ENCODE peak calls at places on chromosomes 3 and 15, in eight cellular contexts. E is cardiac muscle cell; U is B cell; L is CD4-positive, alpha-beta T cell; F is H1; T is GM12864; M is dorsolateral prefrontal cortex; Z is cardiac fibroblast. N is an unnamed sample.

GRCh38 chr3:29427266-29428103 is 146.6 kb downstream of the RBMS3 start:
- DNase-seq in Z (no peak), U (no peak), T (no peak), M (no peak), F (no peak), E (peak; percentile 62), L (no peak), N (no peak)

GRCh38 chr3:87674397-87675161 is 384.2 kb downstream of the CGGBP1 start:
- DNase-seq in U (peak; percentile 20), L (no peak), M (no peak), F (no peak), T (peak; percentile 42), E (no peak), Z (no peak), N (no peak)

GRCh38 chr15:48628832-48629231 is 16.7 kb downstream of the FBN1 start:
- DNase-seq in M (no peak), Z (no peak), T (no peak), L (no peak), E (peak; percentile 35), U (no peak), F (no peak), N (no peak)

GRCh38 chr3:157248590-157249425 is 88.9 kb upstream of the CCNL1 start:
- DNase-seq in M (no peak), T (no peak), F (no peak), Z (peak; percentile 91), U (no peak), L (no peak), E (peak; percentile 93), N (no peak)

GRCh38 chr3:180679178-180680096 is at the start of gene CCDC39:
- DNase-seq in U (peak; percentile 29), L (peak; percentile 35), M (peak; percentile 33), T (peak; percentile 36), E (peak; percentile 66), Z (peak; percentile 64), F (peak; percentile 81), N (peak; percentile 76)

GRCh38 chr3:100213891-100214573 is 46.8 kb upstream of the TBC1D23 start:
- DNase-seq in U (no peak), F (no peak), T (no peak), Z (peak; percentile 55), L (no peak), E (no peak), M (no peak), N (no peak)

GRCh38 chr15:44667039-44667360 is 3.5 kb upstream of the SPG11 start:
- DNase-seq in T (no peak), U (no peak), E (no peak), L (no peak), F (no peak), M (no peak), Z (no peak), N (no peak)

GRCh38 chr3:141127344-141128125 is 76.4 kb downstream of the SPSB4 start:
- DNase-seq in U (no peak), E (no peak), Z (no peak), L (no peak), T (no peak), M (peak; percentile 93), F (no peak), N (no peak)

GRCh38 chr15:55685292-55685691 is 57.7 kb downstream of the PRTG start:
- DNase-seq in M (no peak), F (no peak), U (no peak), T (peak; percentile 12), L (no peak), Z (peak; percentile 69), E (peak; percentile 79), N (no peak)

GRCh38 chr15:52427804-52428203 is 100.9 kb downstream of the MYO5A start:
- DNase-seq in T (no peak), L (no peak), U (no peak), M (no peak), Z (peak; percentile 72), E (peak; percentile 87), F (no peak), N (no peak)

GRCh38 chr3:113832477-113833164 is 6.0 kb upstream of the GRAMD1C start:
- DNase-seq in L (no peak), M (no peak), T (peak; percentile 53), F (no peak), U (no peak), E (peak; percentile 38), Z (no peak), N (no peak)

GRCh38 chr3:98839846-98840245 is 61.6 kb downstream of the DCBLD2 start:
- DNase-seq in L (no peak), Z (peak; percentile 47), M (no peak), F (no peak), E (peak; percentile 55), U (no peak), T (no peak), N (no peak)

GRCh38 chr3:96961576-96961975 is 147.2 kb downstream of the EPHA6 start:
- DNase-seq in M (no peak), L (no peak), Z (no peak), U (no peak), F (no peak), T (no peak), E (no peak), N (no peak)

GRCh38 chr3:117480981-117481380 is 771.4 kb downstream of the TUSC7 start:
- DNase-seq in U (no peak), T (no peak), E (no peak), Z (no peak), L (no peak), F (no peak), M (no peak), N (no peak)

GRCh38 chr3:18046131-18046530 is 303.7 kb upstream of the TBC1D5 start:
- DNase-seq in U (no peak), M (no peak), T (no peak), L (no peak), E (no peak), F (no peak), Z (no peak), N (no peak)

GRCh38 chr15:38028869-38029268 is 94.4 kb downstream of the TMCO5A start:
- DNase-seq in U (no peak), F (no peak), T (no peak), Z (peak; percentile 62), M (no peak), L (no peak), E (peak; percentile 53), N (no peak)

GRCh38 chr15:70474682-70475438 is 288.5 kb downstream of the UACA start:
- DNase-seq in F (no peak), Z (peak; percentile 91), T (no peak), E (peak; percentile 95), U (peak; percentile 62), M (peak; percentile 56), L (no peak), N (no peak)

GRCh38 chr3:31959951-31960792 is 20.9 kb downstream of the OSBPL10 start:
- DNase-seq in Z (peak; percentile 54), M (no peak), E (peak; percentile 38), T (no peak), L (no peak), F (no peak), U (no peak), N (no peak)

GRCh38 chr3:13577181-13578121 is 28.5 kb downstream of the FBLN2 start:
- DNase-seq in E (no peak), Z (no peak), F (no peak), T (no peak), U (no peak), M (no peak), L (no peak), N (no peak)

GRCh38 chr15:66844041-66844746 is 142.2 kb downstream of the SMAD6 start:
- DNase-seq in M (no peak), T (no peak), U (no peak), E (no peak), Z (no peak), F (no peak), L (no peak), N (no peak)

GRCh38 chr15:29133791-29134190 is 135.8 kb downstream of the NSMCE3 start:
- DNase-seq in T (no peak), Z (no peak), E (no peak), U (no peak), M (no peak), F (no peak), L (no peak), N (no peak)

GRCh38 chr3:140509534-140509933 is 168.3 kb upstream of the TRIM42 start:
- DNase-seq in F (no peak), Z (no peak), M (no peak), U (no peak), L (no peak), E (no peak), T (no peak), N (no peak)

GRCh38 chr3:119630562-119631329 is 29.6 kb downstream of the POPDC2 start:
- DNase-seq in L (no peak), U (no peak), M (no peak), F (no peak), E (peak; percentile 81), Z (peak; percentile 87), T (no peak), N (no peak)

GRCh38 chr3:149527531-149528343 is 53.2 kb downstream of the TM4SF4 start:
- DNase-seq in L (no peak), U (no peak), Z (peak; percentile 55), F (no peak), M (no peak), E (peak; percentile 49), T (no peak), N (no peak)
- TF ChIP-seq CTCF in L (no peak), U (no peak), Z (peak; percentile 34), F (no peak), M (peak; percentile 21), E (peak; percentile 32), T (no peak), N (peak; percentile 11)

GRCh38 chr15:90343391-90343790 is 8.7 kb upstream of the ZNF774 start:
- DNase-seq in M (no peak), E (peak; percentile 44), Z (peak; percentile 75), F (no peak), L (no peak), U (no peak), T (no peak), N (no peak)
- TF ChIP-seq CTCF in M (no peak), E (no peak), Z (no peak), F (no peak), L (no peak), U (no peak), T (no peak), N (no peak)

DNA sequence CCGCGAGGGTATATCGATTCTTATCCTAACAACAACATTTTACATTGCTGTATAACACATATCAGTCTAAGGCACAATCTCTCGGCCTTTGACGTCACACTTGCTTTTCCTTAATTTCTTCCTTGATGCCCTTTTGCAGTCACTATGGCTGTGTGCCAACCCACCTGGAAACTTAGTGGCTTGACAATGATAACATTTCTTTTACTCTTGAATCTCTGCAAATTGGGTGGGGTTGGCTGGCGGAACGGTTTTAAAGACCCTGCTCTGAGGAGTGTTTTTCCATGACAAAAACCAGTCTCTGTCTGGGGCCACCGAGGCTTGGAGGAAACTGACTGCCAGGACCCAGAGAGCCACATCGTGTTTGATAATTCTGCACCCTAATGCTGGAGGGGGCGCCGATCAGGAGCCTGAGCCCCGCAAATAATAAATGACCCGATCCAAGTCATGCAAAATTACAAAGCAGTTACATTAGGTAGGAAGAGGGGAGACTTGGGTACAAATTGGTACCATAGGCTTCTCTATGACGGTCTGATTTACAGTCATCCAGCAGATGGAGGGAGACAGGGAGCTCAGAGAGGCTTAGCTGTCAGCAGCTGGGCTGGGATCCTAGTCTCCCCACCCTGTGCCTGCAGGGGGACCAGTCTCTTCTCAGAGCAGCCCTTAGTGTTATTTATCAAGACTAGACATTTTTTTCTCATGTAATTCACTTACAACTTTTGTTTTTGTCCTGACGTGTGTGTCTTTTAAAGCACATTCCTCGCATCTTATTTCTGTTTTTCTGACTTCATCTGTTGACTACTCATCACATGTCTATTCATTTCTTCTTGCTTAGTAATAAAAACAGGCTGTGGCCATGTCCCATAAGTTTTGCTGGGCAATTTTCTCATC is 115.8 kb downstream of the KLF13 start:
- DNase-seq in F (no peak), L (no peak), M (no peak), Z (peak; percentile 99), U (no peak), T (no peak), E (peak; percentile 71), N (no peak)
- TF ChIP-seq CTCF in F (peak; percentile 29), L (no peak), M (no peak), Z (peak; percentile 67), U (no peak), T (peak; percentile 22), E (peak; percentile 44), N (no peak)

GRCh38 chr3:104438761-104439160 is 927.9 kb upstream of the ALCAM start:
- DNase-seq in M (no peak), F (no peak), Z (no peak), L (no peak), E (peak; percentile 16), U (no peak), T (no peak), N (no peak)
- TF ChIP-seq CTCF in M (no peak), F (no peak), Z (no peak), L (no peak), E (no peak), U (no peak), T (no peak), N (no peak)